ENCODE peak calls at places on chromosomes 2 and 18, in eight cellular contexts. U, D, T, S, I, Y, O and W are unnamed samples. For H3K4me1, the result is how much of the 10 kb centered on the place peaks cover.

GRCh38 chr18:13216732-13217465 is 1.7 kb upstream of the LDLRAD4 start:
- DNase-seq in U (peak), D (peak), T (no peak), S (peak), I (no peak), Y (no peak), O (peak), W (no peak)

GRCh38 chr18:22975508-22975907 is 42.4 kb downstream of the RBBP8 start:
- DNase-seq in U (no peak), D (no peak), T (no peak), S (no peak), I (no peak), Y (no peak), O (no peak), W (no peak)

GRCh38 chr2:227095346-227095745 is 68.7 kb downstream of the COL4A4 start:
- DNase-seq in U (no peak), D (no peak), T (no peak), S (no peak), I (no peak), Y (no peak), O (no peak), W (no peak)

GRCh38 chr2:309148-309969 is 21.5 kb upstream of the ALKAL2 start:
- DNase-seq in U (no peak), D (no peak), T (no peak), S (no peak), I (no peak), Y (no peak), O (no peak), W (no peak)

GRCh38 chr2:219624565-219624964 is 2.9 kb upstream of the SLC4A3 start:
- DNase-seq in U (no peak), D (no peak), T (no peak), S (no peak), I (no peak), Y (no peak), O (no peak), W (no peak)

GRCh38 chr2:152098798-152099654 is at the start of gene CACNB4:
- DNase-seq in U (no peak), D (peak), T (no peak), S (peak), I (no peak), Y (peak), O (peak), W (peak)

GRCh38 chr18:69490813-69491212 is 90.1 kb downstream of the DOK6 start:
- DNase-seq in U (no peak), D (no peak), T (no peak), S (no peak), I (no peak), Y (peak), O (no peak), W (no peak)

GRCh38 chr2:143792602-143793001 is 663.4 kb downstream of the ARHGAP15 start:
- DNase-seq in U (no peak), D (no peak), T (no peak), S (no peak), I (no peak), Y (no peak), O (no peak), W (no peak)

GRCh38 chr2:161857936-161858335 is 216.1 kb downstream of the DPP4 start:
- DNase-seq in U (no peak), D (no peak), T (no peak), S (no peak), I (no peak), Y (no peak), O (no peak), W (no peak)

GRCh38 chr2:10844083-10844482 is 31.5 kb upstream of the PDIA6 start:
- DNase-seq in U (no peak), D (peak), T (no peak), S (peak), I (no peak), Y (peak), O (no peak), W (no peak)

GRCh38 chr2:178846458-178846802 is 39.2 kb upstream of the TTN start:
- DNase-seq in U (no peak), D (no peak), T (no peak), S (no peak), I (no peak), Y (no peak), O (no peak), W (no peak)

GRCh38 chr18:41690332-41691110 is 264.5 kb upstream of the PIK3C3 start:
- DNase-seq in U (no peak), D (no peak), T (no peak), S (no peak), I (no peak), Y (no peak), O (no peak), W (no peak)

GRCh38 chr2:21740529-21740928 is 616.8 kb downstream of the TDRD15 start:
- DNase-seq in U (no peak), D (peak), T (no peak), S (no peak), I (no peak), Y (no peak), O (no peak), W (no peak)

GRCh38 chr2:235706496-235706895 is 212.7 kb downstream of the AGAP1 start:
- DNase-seq in U (no peak), D (no peak), T (no peak), S (no peak), I (no peak), Y (no peak), O (no peak), W (no peak)
- H3K4me1 ChIP-seq in U (under half), D (under half), T (under half), S (under half), I (under half), Y (half or more), O (under half), W (under half)

GRCh38 chr2:105188343-105188742 is 53.2 kb upstream of the GPR45 start:
- DNase-seq in U (no peak), D (no peak), T (no peak), S (no peak), I (no peak), Y (no peak), O (no peak), W (no peak)

GRCh38 chr2:105183555-105184323 is 57.8 kb upstream of the GPR45 start:
- DNase-seq in U (no peak), D (no peak), T (no peak), S (no peak), I (no peak), Y (no peak), O (no peak), W (no peak)

GRCh38 chr2:105184420-105184819 is 57.1 kb upstream of the GPR45 start:
- DNase-seq in U (no peak), D (peak), T (no peak), S (no peak), I (no peak), Y (no peak), O (no peak), W (no peak)

GRCh38 chr2:105186967-105187498 is 54.5 kb upstream of the GPR45 start:
- DNase-seq in U (no peak), D (no peak), T (no peak), S (no peak), I (no peak), Y (no peak), O (no peak), W (no peak)

GRCh38 chr2:105187531-105187930 is 54.0 kb upstream of the GPR45 start:
- DNase-seq in U (no peak), D (no peak), T (no peak), S (no peak), I (no peak), Y (peak), O (no peak), W (no peak)
- H3K27ac ChIP-seq in U (no peak), D (no peak), T (no peak), S (no peak), I (no peak), Y (no peak), O (no peak), W (no peak)

DNA sequence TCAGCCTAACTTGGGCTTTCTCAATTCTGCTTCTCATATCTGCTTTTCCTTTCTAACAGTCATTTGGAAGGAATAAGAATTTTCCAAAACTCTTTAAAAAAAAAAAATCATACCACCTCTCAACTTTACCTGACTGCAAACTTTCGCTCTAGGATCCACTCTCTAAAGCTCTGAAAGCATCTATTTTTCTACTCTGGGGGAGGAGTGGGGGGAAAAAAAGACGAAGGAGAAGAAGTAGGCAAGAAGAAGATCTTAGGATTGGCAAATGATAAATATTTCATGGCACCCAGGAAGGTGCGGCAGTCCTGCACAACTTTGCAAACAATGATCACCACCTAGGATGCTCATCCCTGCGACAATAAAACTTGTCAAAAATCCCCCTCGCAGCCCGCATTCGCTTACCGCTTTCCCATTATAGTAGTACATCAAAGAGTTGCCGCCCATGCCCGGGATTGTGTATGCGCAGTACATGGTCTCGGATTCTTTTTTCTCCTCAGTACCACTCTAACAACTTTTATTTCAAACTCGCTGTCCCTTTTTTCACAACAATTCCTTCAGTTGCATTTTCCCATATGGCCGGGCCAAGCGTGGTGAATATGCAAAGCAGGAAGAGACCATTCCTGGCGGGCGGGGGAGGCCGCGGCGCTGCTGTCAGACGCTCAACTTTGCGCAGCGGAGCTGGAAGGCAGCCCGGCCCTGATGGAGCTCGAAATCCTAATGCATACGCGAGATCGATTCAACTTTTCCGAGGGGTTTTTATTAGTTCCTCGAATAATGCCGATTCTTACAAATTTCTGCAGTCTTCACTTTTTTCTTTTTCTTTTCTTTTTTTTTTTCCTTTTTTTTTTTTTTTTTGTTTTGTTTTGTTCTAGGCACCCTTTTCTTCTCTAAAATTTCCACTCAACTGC is 266.5 kb downstream of the TCF4 start:
- DNase-seq in U (no peak), D (peak), T (no peak), S (peak), I (peak), Y (peak), O (peak), W (peak)
- H3K4me1 ChIP-seq in U (under half), D (under half), T (under half), S (under half), I (under half), Y (under half), O (under half), W (under half)

GRCh38 chr2:98757904-98758421 is 27.0 kb upstream of the MGAT4A start:
- DNase-seq in U (no peak), D (no peak), T (peak), S (peak), I (peak), Y (no peak), O (peak), W (no peak)

GRCh38 chr2:98761909-98762308 is 31.0 kb upstream of the MGAT4A start:
- DNase-seq in U (no peak), D (no peak), T (no peak), S (no peak), I (no peak), Y (no peak), O (no peak), W (no peak)

GRCh38 chr2:98759827-98760625 is 29.1 kb upstream of the MGAT4A start:
- DNase-seq in U (no peak), D (no peak), T (no peak), S (no peak), I (no peak), Y (no peak), O (no peak), W (no peak)

GRCh38 chr2:98761267-98761781 is 30.4 kb upstream of the MGAT4A start:
- DNase-seq in U (no peak), D (no peak), T (peak), S (no peak), I (no peak), Y (no peak), O (no peak), W (no peak)

DNA sequence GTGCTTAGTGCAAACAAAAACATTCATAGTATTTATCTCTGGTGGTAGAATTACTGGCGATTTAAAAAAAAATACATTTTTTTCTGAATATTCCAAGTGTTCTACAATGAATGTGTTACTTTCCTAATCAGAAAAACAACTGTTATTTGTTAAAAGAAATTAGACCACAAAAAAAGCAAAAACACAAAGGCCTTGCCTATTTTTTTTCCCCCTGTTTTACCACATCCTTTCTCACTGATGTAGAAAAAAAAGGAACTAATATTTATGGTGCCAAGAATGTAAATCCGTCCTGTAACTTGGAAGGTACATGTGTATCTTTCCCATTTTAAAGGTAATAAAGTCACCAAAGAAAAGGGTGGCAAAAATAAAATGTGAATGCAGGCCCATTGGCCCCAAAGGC is 28.4 kb upstream of the MGAT4A start:
- DNase-seq in U (no peak), D (no peak), T (no peak), S (no peak), I (no peak), Y (no peak), O (no peak), W (no peak)
- H3K27ac ChIP-seq in U (no peak), D (no peak), T (peak), S (no peak), I (no peak), Y (no peak), O (no peak), W (peak)

GRCh38 chr2:85745619-85746018 is 8.2 kb upstream of the ATOH8 start:
- DNase-seq in U (no peak), D (no peak), T (no peak), S (no peak), I (no peak), Y (no peak), O (peak), W (no peak)
- H3K4me1 ChIP-seq in U (under half), D (under half), T (under half), S (half or more), I (half or more), Y (half or more), O (under half), W (under half)

DNA sequence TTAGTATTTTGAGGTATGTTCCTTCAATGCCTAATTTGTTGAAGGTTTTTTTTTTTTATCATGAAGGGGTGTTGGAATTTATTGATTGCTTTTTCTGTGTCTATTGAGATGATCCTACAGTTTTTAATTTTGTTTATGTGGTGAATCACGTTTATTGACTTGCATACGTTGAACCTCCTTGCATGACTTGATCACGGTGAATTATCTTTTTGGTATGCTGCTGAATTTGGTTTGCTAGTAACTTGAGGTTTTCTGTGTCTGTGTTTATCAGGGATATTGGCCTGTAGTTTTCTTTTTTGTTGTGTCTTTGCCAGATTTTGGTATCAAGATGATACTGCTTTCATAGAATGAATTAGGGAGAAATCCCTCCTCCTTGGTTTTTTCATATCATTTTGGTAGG is 23.9 kb downstream of the CLIP4 start:
- DNase-seq in U (no peak), D (no peak), T (no peak), S (no peak), I (no peak), Y (no peak), O (no peak), W (no peak)
- H3K27ac ChIP-seq in U (no peak), D (no peak), T (no peak), S (no peak), I (no peak), Y (no peak), O (no peak), W (no peak)